ENCODE peak calls at places on chromosomes 13 and 19, in five cellular contexts. O, Z, H, R and Y are unnamed samples.

GRCh38 chr13:39676315-39676876 is 20.9 kb downstream of the COG6 start:
- DNase-seq in H (peak; percentile 20), R (no peak), Z (no peak), O (no peak), Y (peak; percentile 28)

GRCh38 chr13:98478134-98479129 is 98.5 kb downstream of the STK24 start:
- DNase-seq in R (no peak), H (no peak), Z (no peak), O (no peak), Y (no peak)

GRCh38 chr13:111211789-111212516 is 96.8 kb downstream of the ARHGEF7 start:
- DNase-seq in H (no peak), O (no peak), Z (no peak), R (no peak), Y (no peak)

GRCh38 chr13:39765801-39766463 is 110.5 kb downstream of the COG6 start:
- DNase-seq in Z (peak; percentile 47), O (no peak), R (no peak), H (no peak), Y (peak; percentile 52)

GRCh38 chr19:1860133-1860775 is 3.1 kb downstream of the KLF16 start:
- DNase-seq in Z (peak; percentile 78), H (no peak), O (no peak), R (no peak), Y (no peak)

GRCh38 chr13:26759156-26759906 is 1.3 kb downstream of the GPR12 start:
- DNase-seq in R (no peak), H (no peak), Z (no peak), O (no peak), Y (no peak)

GRCh38 chr13:29125145-29125933 is 305.2 kb downstream of the MTUS2 start:
- DNase-seq in Z (no peak), O (no peak), R (no peak), H (no peak), Y (no peak)

GRCh38 chr19:36254848-36255247 is 39.9 kb downstream of the ZNF146 start:
- DNase-seq in R (no peak), H (no peak), Z (no peak), O (no peak), Y (no peak)

GRCh38 chr19:51514866-51515481 is 13.4 kb upstream of the SIGLEC12 start:
- DNase-seq in O (no peak), Z (no peak), R (peak; percentile 70), H (no peak), Y (no peak)

GRCh38 chr19:29855771-29856510 is 44.1 kb downstream of the CCNE1 start:
- DNase-seq in O (no peak), Z (no peak), H (no peak), R (no peak), Y (no peak)

GRCh38 chr13:39257642-39258041 is 219.4 kb downstream of the NHLRC3 start:
- DNase-seq in Z (no peak), R (no peak), O (no peak), H (no peak), Y (no peak)

GRCh38 chr19:45785097-45785496 is 2.8 kb upstream of the DMPK start:
- DNase-seq in H (no peak), Z (no peak), O (no peak), R (no peak), Y (no peak)

GRCh38 chr19:31232220-31232619 is 117.0 kb downstream of the TSHZ3 start:
- DNase-seq in Z (no peak), H (no peak), R (no peak), O (no peak), Y (no peak)
- H3K27ac ChIP-seq in Z (no peak overlapping the region), H (no peak overlapping the region), R (no peak overlapping the region), O (no peak overlapping the region), Y (no peak overlapping the region)

GRCh38 chr19:18006895-18007604 is 920 bp upstream of the ARRDC2 start:
- DNase-seq in O (no peak), R (peak; percentile 96), Z (peak; percentile 73), H (peak; percentile 82), Y (peak; percentile 79)

GRCh38 chr19:18007605-18007938 is 398 bp upstream of the ARRDC2 start:
- DNase-seq in H (no peak), Z (no peak), O (no peak), R (no peak), Y (no peak)

GRCh38 chr19:18008814-18009213 is 844 bp downstream of the ARRDC2 start:
- DNase-seq in R (no peak), O (no peak), Z (no peak), H (no peak), Y (no peak)

GRCh38 chr19:18009412-18010066 is 1.6 kb downstream of the ARRDC2 start:
- DNase-seq in R (no peak), H (no peak), Z (no peak), O (no peak), Y (no peak)

DNA sequence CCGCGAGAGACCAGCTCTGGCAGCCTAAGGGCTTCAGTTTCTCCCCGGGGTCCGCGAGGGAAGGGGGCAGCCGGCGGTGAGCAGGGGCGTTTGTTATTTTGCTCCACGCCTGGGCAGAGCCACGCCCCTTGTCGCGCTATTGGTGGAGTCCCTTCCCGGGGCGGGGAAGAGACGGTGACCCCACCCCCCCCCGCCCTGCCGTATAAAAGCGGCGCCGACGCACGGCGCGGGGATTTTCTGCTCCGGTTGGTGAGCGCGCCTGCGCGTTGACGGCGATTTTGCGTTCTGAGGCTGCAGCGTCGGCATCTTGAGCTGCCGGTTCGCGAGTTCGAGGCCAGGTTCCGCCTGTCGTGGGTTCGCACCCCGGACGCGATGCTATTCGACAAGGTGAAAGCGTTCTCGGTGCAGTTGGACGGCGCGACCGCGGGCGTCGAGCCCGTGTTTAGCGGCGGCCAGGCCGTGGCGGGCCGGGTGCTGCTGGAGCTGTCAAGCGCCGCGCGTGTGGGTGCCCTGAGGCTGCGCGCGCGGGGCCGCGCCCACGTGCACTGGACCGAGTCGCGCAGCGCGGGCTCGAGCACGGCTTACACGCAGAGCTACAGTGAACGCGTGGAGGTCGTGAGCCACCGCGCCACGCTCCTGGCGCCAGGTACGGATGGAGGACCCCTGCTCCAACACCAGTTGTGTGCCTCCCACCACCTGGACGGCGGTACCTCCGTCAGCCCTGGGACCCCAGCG is at the start of gene ARRDC2:
- DNase-seq in H (peak; percentile 91), O (peak; percentile 96), Z (peak; percentile 85), R (peak; percentile 98), Y (peak; percentile 87)
- TF ChIP-seq POLR2A in H (no peak), O (no peak), Z (no peak), R (peak; percentile 13), Y (peak; percentile 72)

GRCh38 chr19:4969292-4969771 is 419 bp downstream of the KDM4B start:
- DNase-seq in Z (no peak), O (no peak), H (no peak), R (no peak), Y (no peak)

GRCh38 chr19:4970558-4971423 is 1.9 kb downstream of the KDM4B start:
- DNase-seq in R (no peak), H (peak; percentile 80), Z (no peak), O (no peak), Y (no peak)

GRCh38 chr19:4971424-4971793 is 2.5 kb downstream of the KDM4B start:
- DNase-seq in O (no peak), H (peak; percentile 77), Z (no peak), R (no peak), Y (no peak)

GRCh38 chr19:4968462-4969291 is at the start of gene KDM4B:
- DNase-seq in Z (peak; percentile 99), O (peak; percentile 100), R (peak; percentile 100), H (peak; percentile 100), Y (peak; percentile 99)

DNA sequence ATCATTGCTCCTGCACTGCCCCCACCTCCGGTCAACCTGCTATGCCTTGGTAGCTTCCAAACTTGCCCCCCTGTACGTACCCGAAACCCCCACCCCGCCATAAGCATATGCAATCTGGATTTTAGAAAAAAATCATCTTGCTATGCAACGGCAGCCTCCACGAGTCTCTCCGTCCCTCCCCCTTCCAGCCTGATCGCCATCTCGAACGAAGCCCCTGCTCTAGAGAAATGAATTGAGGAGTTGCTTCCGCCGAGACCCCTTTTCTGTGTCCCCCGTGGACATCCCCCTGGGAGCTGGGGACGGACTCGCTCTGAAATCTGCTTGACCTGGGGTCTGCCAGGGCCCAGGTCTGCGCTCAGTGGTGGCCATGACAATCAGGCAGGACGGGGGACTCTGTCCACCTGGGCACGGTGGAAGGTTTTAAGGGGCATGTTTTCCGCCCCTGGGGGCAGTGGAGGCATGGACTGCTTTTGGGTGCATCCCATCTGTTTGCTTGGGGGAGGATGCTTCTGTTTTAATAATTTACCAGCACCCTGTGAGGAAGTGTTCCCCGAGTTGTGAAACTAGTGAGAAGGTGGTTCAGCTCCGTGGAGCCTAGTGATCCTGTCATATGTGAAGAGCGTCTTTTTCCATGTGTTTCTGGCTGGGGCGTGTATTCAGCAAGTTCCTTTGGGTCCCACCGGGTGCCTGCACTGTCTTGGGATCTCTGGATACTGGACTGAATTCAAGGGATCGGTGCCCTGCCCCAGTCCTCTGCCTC is 1.0 kb downstream of the KDM4B start:
- DNase-seq in Z (no peak), R (no peak), H (peak; percentile 50), O (no peak), Y (no peak)
- H3K27ac ChIP-seq in Z (peak overlapping the region; percentile 61), R (peak overlapping the region; percentile 80), H (peak overlapping the region; percentile 61), O (peak overlapping the region; percentile 62), Y (peak overlapping the region; percentile 90)

DNA sequence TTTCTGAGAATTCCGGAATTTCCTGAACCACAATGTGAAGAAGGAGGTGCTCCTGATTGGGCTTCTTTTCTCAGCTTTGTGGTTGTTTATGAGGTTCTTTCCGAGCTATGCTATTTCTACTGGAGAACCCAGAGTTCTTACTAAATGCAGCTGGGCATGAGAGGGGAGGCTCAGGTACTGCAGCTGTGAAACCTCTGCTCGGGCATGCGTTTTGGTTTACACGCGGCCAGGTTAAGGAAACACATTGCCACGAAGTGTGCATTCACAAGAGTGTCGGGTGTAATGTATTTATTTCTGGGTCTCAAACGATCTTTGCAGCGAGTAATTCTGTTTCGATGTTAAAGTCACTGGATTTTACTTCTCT is 657 bp upstream of the MIR17HG start:
- DNase-seq in Z (peak; percentile 8), O (no peak), H (no peak), R (no peak), Y (peak; percentile 21)
- TF ChIP-seq POLR2A in Z (no peak), O (no peak), H (no peak), R (no peak), Y (no peak)

GRCh38 chr13:59463023-59463422 is 700.7 kb downstream of the DIAPH3 start:
- DNase-seq in Z (no peak), R (no peak), O (no peak), H (no peak), Y (no peak)

GRCh38 chr13:59464926-59465325 is 698.8 kb downstream of the DIAPH3 start:
- DNase-seq in R (no peak), H (no peak), Z (no peak), O (no peak), Y (no peak)

GRCh38 chr13:59472134-59472533 is 691.6 kb downstream of the DIAPH3 start:
- DNase-seq in R (no peak), H (no peak), O (no peak), Z (no peak), Y (no peak)

GRCh38 chr13:59468396-59468795 is 695.3 kb downstream of the DIAPH3 start:
- DNase-seq in R (no peak), Z (no peak), H (no peak), O (no peak), Y (no peak)
- H3K27ac ChIP-seq in R (no peak overlapping the region), Z (no peak overlapping the region), H (no peak overlapping the region), O (no peak overlapping the region), Y (no peak overlapping the region)

GRCh38 chr19:49929611-49930482 is 543 bp upstream of the NUP62 start:
- DNase-seq in O (peak; percentile 95), R (peak; percentile 98), H (peak; percentile 98), Z (peak; percentile 96), Y (peak; percentile 85)
- TF ChIP-seq POLR2A in O (peak; percentile 63), R (peak; percentile 35), H (peak; percentile 79), Z (no peak), Y (peak; percentile 38)